ENCODE peak calls at places on chromosomes 11 and 22, in five cellular contexts. F is stimulated activated CD8-positive, alpha-beta memory T cell treated with anti-CD3 and anti-CD28 coated beads, Interleukin-15, amount 100 ng/mL, for 4 hours; X is iris pigment epithelial cell; U is fibroblast of the aortic adventitia; T is activated CD8-positive, alpha-beta memory T cell treated with anti-CD3 and anti-CD28 coated beads, Interleukin-2, amount 50 U/mL, for 4 hours. L is an unnamed sample.

GRCh38 chr11:94857337-94857736 is 89.2 kb downstream of the AMOTL1 start:
- DNase-seq in U (no peak), X (no peak), F (no peak), T (no peak), L (no peak)

GRCh38 chr22:50293441-50294318 is 13.8 kb downstream of the PLXNB2 start:
- DNase-seq in T (no peak), F (no peak), X (peak), U (peak), L (peak)

GRCh38 chr11:61495801-61496601 is 12.5 kb upstream of the LRRC10B start:
- DNase-seq in F (no peak), X (no peak), U (no peak), T (no peak), L (no peak)

GRCh38 chr11:118162846-118163245 is 10.2 kb upstream of the SCN4B start:
- DNase-seq in U (no peak), F (no peak), T (no peak), X (no peak), L (no peak)

GRCh38 chr22:35191412-35191811 is 65.9 kb upstream of the HMGXB4 start:
- DNase-seq in F (no peak), U (no peak), T (no peak), X (peak), L (no peak)

GRCh38 chr22:26585104-26585790 is 4.7 kb downstream of the TPST2 start:
- DNase-seq in U (peak), T (no peak), X (peak), F (no peak), L (no peak)

GRCh38 chr22:46165975-46166374 is 15.6 kb downstream of the PPARA start:
- DNase-seq in F (no peak), X (no peak), U (no peak), T (no peak), L (no peak)

GRCh38 chr11:27694992-27695391 is 5.3 kb downstream of the BDNF start:
- DNase-seq in F (no peak), T (no peak), X (peak), U (peak), L (no peak)

GRCh38 chr11:45413156-45413833 is 127.2 kb upstream of the SYT13 start:
- DNase-seq in F (no peak), U (no peak), X (no peak), T (no peak), L (no peak)

GRCh38 chr11:96036863-96037262 is 113.0 kb upstream of the MTMR2 start:
- DNase-seq in F (no peak), T (no peak), X (no peak), U (no peak), L (no peak)

GRCh38 chr22:37675930-37676571 is 615 bp downstream of the LGALS1 start:
- DNase-seq in T (no peak), U (no peak), F (no peak), X (peak), L (no peak)

GRCh38 chr11:88280673-88281316 is 56.7 kb downstream of the CTSC start:
- DNase-seq in T (no peak), F (no peak), U (peak), X (peak), L (no peak)

GRCh38 chr11:132886335-132886734 is 646.0 kb downstream of the OPCML start:
- DNase-seq in F (no peak), U (no peak), T (no peak), X (peak), L (no peak)

GRCh38 chr22:24391836-24392217 is 35.6 kb upstream of the ADORA2A start:
- DNase-seq in T (no peak), U (peak), X (peak), F (no peak), L (no peak)

GRCh38 chr22:42967933-42968332 is 47.0 kb downstream of the PACSIN2 start:
- DNase-seq in F (no peak), U (no peak), X (no peak), T (no peak), L (peak)

GRCh38 chr11:49995559-49995958 is 13.2 kb upstream of the OR4C12 start:
- DNase-seq in X (peak), U (peak), F (no peak), T (no peak), L (no peak)

GRCh38 chr11:110430267-110431211 is 791 bp downstream of the FDX1 start:
- DNase-seq in U (peak), F (no peak), X (peak), T (peak), L (peak)

GRCh38 chr22:49660321-49660720 is 167.4 kb downstream of the BRD1 start:
- DNase-seq in F (no peak), U (no peak), X (no peak), T (no peak), L (no peak)

GRCh38 chr11:126993599-126993998 is 7.0 kb downstream of the KIRREL3 start:
- DNase-seq in T (no peak), F (no peak), U (no peak), X (no peak), L (no peak)

GRCh38 chr11:126926376-126926791 is 74.2 kb downstream of the KIRREL3 start:
- DNase-seq in U (no peak), F (no peak), T (no peak), X (no peak), L (no peak)

GRCh38 chr11:13776134-13776815 is 107.8 kb downstream of the FAR1 start:
- DNase-seq in X (no peak), F (no peak), T (peak), U (no peak), L (no peak)

GRCh38 chr11:65278351-65278750 is 16.6 kb downstream of the POLA2 start:
- DNase-seq in X (peak), F (no peak), U (peak), T (no peak), L (no peak)

GRCh38 chr11:22192642-22193347 is at the start of gene ANO5:
- DNase-seq in T (no peak), X (no peak), U (no peak), F (no peak), L (peak)

GRCh38 chr22:50665738-50666137 is 6.9 kb upstream of the SHANK3 start:
- DNase-seq in X (no peak), U (no peak), F (no peak), T (no peak), L (peak)

GRCh38 chr11:74634537-74634936 is 42.2 kb downstream of the POLD3 start:
- DNase-seq in X (peak), F (no peak), T (no peak), U (peak), L (peak)

GRCh38 chr11:122165972-122166371 is 50.0 kb upstream of the BLID start:
- DNase-seq in U (no peak), T (no peak), F (no peak), X (no peak), L (no peak)